ENCODE peak calls at places on chromosomes 7 and 10, in eight cellular contexts. W is AG10803, F is foreskin fibroblast, Z is nephron progenitor cell, E is HFF-Myc, D is transverse colon, B is OCI-LY7, I is psoas muscle. H is an unnamed sample.

GRCh38 chr7:114086491-114086905 is 167.7 kb upstream of the PPP1R3A start:
- DNase-seq in W (no peak), F (no peak), Z (peak), E (no peak), D (peak), B (no peak), I (peak), H (no peak)

GRCh38 chr7:2100278-2101205 is 132.2 kb downstream of the MAD1L1 start:
- DNase-seq in W (no peak), F (peak), Z (no peak), E (no peak), D (no peak), B (peak), I (no peak), H (no peak)

GRCh38 chr7:151756076-151756731 is 120.7 kb downstream of the PRKAG2 start:
- DNase-seq in W (peak), F (peak), Z (no peak), E (peak), D (peak), B (no peak), I (no peak), H (no peak)

GRCh38 chr7:22443370-22444180 is 56.4 kb downstream of the STEAP1B start:
- DNase-seq in W (no peak), F (peak), Z (no peak), E (no peak), D (peak), B (no peak), I (no peak), H (no peak)

GRCh38 chr10:13644866-13645265 is 58.1 kb downstream of the PRPF18 start:
- DNase-seq in W (no peak), F (no peak), Z (no peak), E (no peak), D (no peak), B (no peak), I (no peak), H (no peak)

GRCh38 chr7:84939888-84940287 is 247.0 kb downstream of the SEMA3D start:
- DNase-seq in W (no peak), F (no peak), Z (peak), E (no peak), D (no peak), B (no peak), I (peak), H (no peak)

GRCh38 chr7:66542528-66543373 is 85.9 kb upstream of the KCTD7 start:
- DNase-seq in W (peak), F (peak), Z (no peak), E (no peak), D (no peak), B (no peak), I (no peak), H (no peak)

GRCh38 chr10:32411797-32412498 is 34.0 kb upstream of the CCDC7 start:
- DNase-seq in W (no peak), F (no peak), Z (no peak), E (no peak), D (no peak), B (no peak), I (no peak), H (no peak)

GRCh38 chr10:93757136-93757535 is 600 bp upstream of the LGI1 start:
- DNase-seq in W (no peak), F (no peak), Z (peak), E (no peak), D (no peak), B (no peak), I (no peak), H (no peak)

GRCh38 chr7:39744620-39745019 is 121.2 kb downstream of the RALA start:
- DNase-seq in W (no peak), F (no peak), Z (no peak), E (no peak), D (no peak), B (no peak), I (no peak), H (no peak)

GRCh38 chr7:86720306-86720705 is 76.6 kb downstream of the GRM3 start:
- DNase-seq in W (no peak), F (no peak), Z (no peak), E (no peak), D (no peak), B (no peak), I (no peak), H (no peak)

GRCh38 chr7:158682456-158682855 is 22.1 kb downstream of the NCAPG2 start:
- DNase-seq in W (peak), F (no peak), Z (no peak), E (no peak), D (no peak), B (no peak), I (no peak), H (no peak)

GRCh38 chr7:30146127-30146612 is 11.4 kb downstream of the MTURN start:
- DNase-seq in W (no peak), F (no peak), Z (no peak), E (no peak), D (no peak), B (no peak), I (no peak), H (no peak)

GRCh38 chr7:148782757-148783456 is 84.2 kb downstream of the CUL1 start:
- DNase-seq in W (peak), F (no peak), Z (no peak), E (no peak), D (no peak), B (no peak), I (no peak), H (no peak)

GRCh38 chr10:124648738-124649137 is 95.4 kb downstream of the FAM53B start:
- DNase-seq in W (peak), F (peak), Z (no peak), E (peak), D (peak), B (no peak), I (peak), H (no peak)

GRCh38 chr10:125157473-125157865 is 2.9 kb downstream of the CTBP2 start:
- DNase-seq in W (peak), F (peak), Z (no peak), E (no peak), D (no peak), B (no peak), I (no peak), H (peak)

GRCh38 chr7:128112018-128112780 is 81.0 kb upstream of the LRRC4 start:
- DNase-seq in W (no peak), F (no peak), Z (no peak), E (no peak), D (no peak), B (peak), I (no peak), H (no peak)

GRCh38 chr10:95906675-95907453 is 911 bp upstream of the CC2D2B start:
- DNase-seq in W (peak), F (peak), Z (peak), E (peak), D (peak), B (peak), I (peak), H (no peak)

GRCh38 chr7:100166317-100166940 is 2.0 kb downstream of the GAL3ST4 start:
- DNase-seq in W (no peak), F (no peak), Z (no peak), E (no peak), D (no peak), B (no peak), I (no peak), H (no peak)

GRCh38 chr7:101299511-101300464 is 21.8 kb downstream of the IFT22 start:
- DNase-seq in W (no peak), F (no peak), Z (peak), E (no peak), D (no peak), B (no peak), I (no peak), H (no peak)
- TF ChIP-seq CTCF in W (no peak), F (no peak), Z (no peak), E (no peak), D (no peak), B (no peak), I (no peak), H (no peak)

DNA sequence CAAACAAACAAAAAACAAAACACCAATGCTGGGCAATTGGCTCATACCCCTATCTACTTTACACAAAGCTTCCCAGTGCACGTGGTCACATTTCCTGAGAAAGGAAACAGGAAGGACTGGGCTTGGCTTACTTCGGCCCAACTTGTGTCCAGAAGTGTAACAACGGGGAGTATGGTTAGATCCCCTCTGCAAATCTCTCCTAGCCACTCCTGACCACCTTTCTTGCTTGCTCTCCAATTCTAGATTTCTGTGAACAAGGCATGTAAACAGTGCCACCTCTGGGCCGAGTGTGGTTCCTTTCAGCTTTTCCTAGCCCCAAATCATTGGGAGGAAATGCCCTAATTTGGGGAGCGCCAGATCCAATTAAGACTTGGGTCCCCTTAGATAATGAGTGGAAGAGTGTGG is 21.0 kb upstream of the FRAT2 start:
- DNase-seq in W (no peak), F (peak), Z (no peak), E (no peak), D (peak), B (no peak), I (no peak), H (no peak)
- TF ChIP-seq CTCF in W (peak), F (peak), Z (peak), E (peak), D (peak), B (peak), I (peak), H (peak)

DNA sequence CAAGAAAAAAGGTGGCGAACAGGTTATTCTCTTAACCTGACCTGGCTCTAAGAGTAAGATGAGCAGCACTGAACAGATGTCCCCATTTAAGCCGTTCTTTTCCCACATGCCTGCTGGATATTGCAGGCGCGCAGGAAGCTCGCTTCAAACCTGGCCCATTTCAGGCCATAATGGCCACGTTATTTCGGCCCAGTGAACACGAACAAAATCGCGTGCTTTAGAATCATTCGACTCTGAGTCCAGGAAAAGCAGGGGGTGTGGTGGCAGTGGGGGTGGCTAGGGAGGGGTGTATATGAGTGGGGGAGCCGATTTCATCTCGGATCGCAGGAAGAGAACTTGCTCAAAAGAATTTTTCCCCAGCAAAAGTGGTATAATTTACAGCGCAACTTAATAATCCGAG is 6.6 kb upstream of the SP8 start:
- DNase-seq in W (no peak), F (no peak), Z (no peak), E (no peak), D (no peak), B (no peak), I (no peak), H (no peak)
- TF ChIP-seq CTCF in W (no peak), F (no peak), Z (no peak), E (no peak), D (no peak), B (no peak), I (no peak), H (no peak)

GRCh38 chr10:18238875-18239485 is 98.8 kb downstream of the CACNB2 start:
- DNase-seq in W (peak), F (peak), Z (no peak), E (peak), D (no peak), B (peak), I (no peak), H (no peak)
- TF ChIP-seq CTCF in W (peak), F (peak), Z (peak), E (peak), D (peak), B (peak), I (peak), H (peak)

GRCh38 chr10:77490512-77490911 is 147.1 kb downstream of the KCNMA1 start:
- DNase-seq in W (no peak), F (no peak), Z (no peak), E (no peak), D (no peak), B (no peak), I (no peak), H (no peak)

GRCh38 chr10:77490915-77491314 is 146.7 kb downstream of the KCNMA1 start:
- DNase-seq in W (no peak), F (no peak), Z (no peak), E (no peak), D (no peak), B (no peak), I (no peak), H (no peak)

GRCh38 chr10:77486511-77486910 is 151.1 kb downstream of the KCNMA1 start:
- DNase-seq in W (no peak), F (no peak), Z (no peak), E (no peak), D (no peak), B (no peak), I (no peak), H (no peak)

GRCh38 chr10:77482072-77482471 is 155.5 kb downstream of the KCNMA1 start:
- DNase-seq in W (no peak), F (no peak), Z (no peak), E (no peak), D (no peak), B (no peak), I (no peak), H (no peak)

DNA sequence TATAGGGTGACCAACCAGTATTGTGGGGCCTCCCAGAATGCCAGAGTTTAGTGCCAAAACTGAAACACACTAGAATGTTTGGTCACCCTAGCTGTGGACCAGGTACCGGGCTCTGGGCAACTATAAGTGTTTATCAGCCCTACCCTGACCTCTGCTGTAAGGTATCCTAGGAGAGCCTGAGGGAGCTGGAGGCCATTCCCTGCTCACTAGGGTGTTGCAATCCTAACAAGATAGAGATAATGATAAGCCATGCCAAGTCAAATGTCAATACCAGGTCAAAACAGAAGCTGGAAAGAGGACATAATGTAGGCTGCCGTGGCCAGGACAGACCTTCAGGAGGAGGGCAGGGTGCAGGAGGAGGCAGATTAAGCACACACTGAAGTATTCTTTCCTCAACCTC is 151.8 kb downstream of the KCNMA1 start:
- DNase-seq in W (no peak), F (no peak), Z (no peak), E (no peak), D (no peak), B (no peak), I (no peak), H (no peak)
- TF ChIP-seq CTCF in W (no peak), F (no peak), Z (no peak), E (no peak), D (no peak), B (no peak), I (no peak), H (no peak)

DNA sequence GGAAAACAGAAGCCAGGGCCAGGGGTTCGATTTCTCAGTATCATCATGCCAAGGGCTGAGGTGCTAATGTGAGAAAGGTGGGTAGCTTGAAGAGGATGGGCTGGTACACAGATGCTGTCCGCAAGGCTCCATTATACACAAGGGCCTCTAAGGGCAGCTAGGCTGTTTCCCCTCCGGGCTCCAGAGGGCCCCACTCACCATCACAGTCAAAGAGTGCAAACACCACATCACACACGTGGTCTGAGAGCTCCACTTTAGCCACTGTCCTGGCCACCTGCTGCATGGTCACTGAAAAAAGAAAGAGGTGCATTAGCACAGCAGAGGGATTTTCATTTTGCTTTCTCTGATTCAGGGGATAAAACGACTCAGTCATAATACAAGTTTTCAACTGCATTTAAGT is 20.9 kb upstream of the DNAJB12 start:
- DNase-seq in W (no peak), F (peak), Z (no peak), E (no peak), D (no peak), B (no peak), I (no peak), H (no peak)
- TF ChIP-seq CTCF in W (peak), F (peak), Z (no peak), E (peak), D (no peak), B (peak), I (no peak), H (no peak)